ENCODE peak calls at places on chromosome 15, in nine cellular contexts. One of them, this sample, is unnamed.

GRCh38 chr15:64905119-64905831 is 6.4 kb upstream of the ANKDD1A start:
- DNase-seq in CD8-positive, alpha-beta memory T cell: peak
- DNase-seq in Daoy: peak
- DNase-seq in stimulated activated CD4-positive, alpha-beta T cell treated with anti-CD3 and anti-CD28 coated beads, Interleukin-15, amount 100 ng/mL, for 1 hour: peak
- DNase-seq in cardiac fibroblast: peak
- DNase-seq in GM18507: peak
- DNase-seq in stimulated activated naive CD4-positive, alpha-beta T cell: peak
- DNase-seq in HFF-Myc: no peak
- DNase-seq in SHP77: peak
- DNase-seq in this sample: peak

GRCh38 chr15:60214201-60214600 is 183.6 kb downstream of the ANXA2 start:
- DNase-seq in CD8-positive, alpha-beta memory T cell: no peak
- DNase-seq in Daoy: no peak
- DNase-seq in stimulated activated CD4-positive, alpha-beta T cell treated with anti-CD3 and anti-CD28 coated beads, Interleukin-15, amount 100 ng/mL, for 1 hour: no peak
- DNase-seq in cardiac fibroblast: no peak
- DNase-seq in GM18507: no peak
- DNase-seq in stimulated activated naive CD4-positive, alpha-beta T cell: no peak
- DNase-seq in HFF-Myc: no peak
- DNase-seq in SHP77: no peak
- DNase-seq in this sample: no peak

GRCh38 chr15:71103102-71103676 is 12.1 kb upstream of the THSD4 start:
- DNase-seq in CD8-positive, alpha-beta memory T cell: no peak
- DNase-seq in Daoy: peak
- DNase-seq in stimulated activated CD4-positive, alpha-beta T cell treated with anti-CD3 and anti-CD28 coated beads, Interleukin-15, amount 100 ng/mL, for 1 hour: no peak
- DNase-seq in cardiac fibroblast: peak
- DNase-seq in GM18507: no peak
- DNase-seq in stimulated activated naive CD4-positive, alpha-beta T cell: no peak
- DNase-seq in HFF-Myc: no peak
- DNase-seq in SHP77: peak
- DNase-seq in this sample: peak

GRCh38 chr15:59115047-59115446 is 10.1 kb downstream of the CCNB2 start:
- DNase-seq in CD8-positive, alpha-beta memory T cell: no peak
- DNase-seq in Daoy: no peak
- DNase-seq in stimulated activated CD4-positive, alpha-beta T cell treated with anti-CD3 and anti-CD28 coated beads, Interleukin-15, amount 100 ng/mL, for 1 hour: no peak
- DNase-seq in cardiac fibroblast: no peak
- DNase-seq in GM18507: no peak
- DNase-seq in stimulated activated naive CD4-positive, alpha-beta T cell: no peak
- DNase-seq in HFF-Myc: no peak
- DNase-seq in SHP77: no peak
- DNase-seq in this sample: no peak

GRCh38 chr15:77012868-77013267 is 17.9 kb downstream of the PSTPIP1 start:
- DNase-seq in CD8-positive, alpha-beta memory T cell: peak
- DNase-seq in Daoy: no peak
- DNase-seq in stimulated activated CD4-positive, alpha-beta T cell treated with anti-CD3 and anti-CD28 coated beads, Interleukin-15, amount 100 ng/mL, for 1 hour: no peak
- DNase-seq in cardiac fibroblast: no peak
- DNase-seq in GM18507: no peak
- DNase-seq in stimulated activated naive CD4-positive, alpha-beta T cell: no peak
- DNase-seq in HFF-Myc: no peak
- DNase-seq in SHP77: no peak
- DNase-seq in this sample: no peak

GRCh38 chr15:60379466-60380274 is 18.1 kb downstream of the ANXA2 start:
- DNase-seq in CD8-positive, alpha-beta memory T cell: no peak
- DNase-seq in Daoy: peak
- DNase-seq in stimulated activated CD4-positive, alpha-beta T cell treated with anti-CD3 and anti-CD28 coated beads, Interleukin-15, amount 100 ng/mL, for 1 hour: no peak
- DNase-seq in cardiac fibroblast: peak
- DNase-seq in GM18507: no peak
- DNase-seq in stimulated activated naive CD4-positive, alpha-beta T cell: no peak
- DNase-seq in HFF-Myc: peak
- DNase-seq in SHP77: no peak
- DNase-seq in this sample: no peak

GRCh38 chr15:74541494-74542191 is 623 bp downstream of the ARID3B start:
- DNase-seq in CD8-positive, alpha-beta memory T cell: peak
- DNase-seq in Daoy: peak
- DNase-seq in stimulated activated CD4-positive, alpha-beta T cell treated with anti-CD3 and anti-CD28 coated beads, Interleukin-15, amount 100 ng/mL, for 1 hour: peak
- DNase-seq in cardiac fibroblast: peak
- DNase-seq in GM18507: peak
- DNase-seq in stimulated activated naive CD4-positive, alpha-beta T cell: peak
- DNase-seq in HFF-Myc: no peak
- DNase-seq in SHP77: no peak
- DNase-seq in this sample: peak

GRCh38 chr15:51966192-51966591 is 5.4 kb downstream of the LEO1 start:
- DNase-seq in CD8-positive, alpha-beta memory T cell: no peak
- DNase-seq in Daoy: no peak
- DNase-seq in stimulated activated CD4-positive, alpha-beta T cell treated with anti-CD3 and anti-CD28 coated beads, Interleukin-15, amount 100 ng/mL, for 1 hour: no peak
- DNase-seq in cardiac fibroblast: no peak
- DNase-seq in GM18507: no peak
- DNase-seq in stimulated activated naive CD4-positive, alpha-beta T cell: no peak
- DNase-seq in HFF-Myc: no peak
- DNase-seq in SHP77: no peak
- DNase-seq in this sample: no peak

GRCh38 chr15:28975766-28976179 is 90.0 kb downstream of the APBA2 start:
- DNase-seq in CD8-positive, alpha-beta memory T cell: peak
- DNase-seq in Daoy: peak
- DNase-seq in stimulated activated CD4-positive, alpha-beta T cell treated with anti-CD3 and anti-CD28 coated beads, Interleukin-15, amount 100 ng/mL, for 1 hour: peak
- DNase-seq in cardiac fibroblast: peak
- DNase-seq in GM18507: no peak
- DNase-seq in stimulated activated naive CD4-positive, alpha-beta T cell: peak
- DNase-seq in HFF-Myc: no peak
- DNase-seq in SHP77: peak
- DNase-seq in this sample: peak

GRCh38 chr15:31277335-31278055 is 49.1 kb upstream of the KLF13 start:
- DNase-seq in CD8-positive, alpha-beta memory T cell: no peak
- DNase-seq in Daoy: no peak
- DNase-seq in stimulated activated CD4-positive, alpha-beta T cell treated with anti-CD3 and anti-CD28 coated beads, Interleukin-15, amount 100 ng/mL, for 1 hour: no peak
- DNase-seq in cardiac fibroblast: no peak
- DNase-seq in GM18507: no peak
- DNase-seq in stimulated activated naive CD4-positive, alpha-beta T cell: no peak
- DNase-seq in HFF-Myc: no peak
- DNase-seq in SHP77: no peak
- DNase-seq in this sample: no peak

GRCh38 chr15:30962079-30962478 is 29.3 kb downstream of the MTMR10 start:
- DNase-seq in CD8-positive, alpha-beta memory T cell: no peak
- DNase-seq in Daoy: no peak
- DNase-seq in stimulated activated CD4-positive, alpha-beta T cell treated with anti-CD3 and anti-CD28 coated beads, Interleukin-15, amount 100 ng/mL, for 1 hour: no peak
- DNase-seq in cardiac fibroblast: no peak
- DNase-seq in GM18507: no peak
- DNase-seq in stimulated activated naive CD4-positive, alpha-beta T cell: no peak
- DNase-seq in HFF-Myc: no peak
- DNase-seq in SHP77: no peak
- DNase-seq in this sample: no peak

GRCh38 chr15:55789066-55789660 is 46.2 kb upstream of the PRTG start:
- DNase-seq in CD8-positive, alpha-beta memory T cell: peak
- DNase-seq in Daoy: no peak
- DNase-seq in stimulated activated CD4-positive, alpha-beta T cell treated with anti-CD3 and anti-CD28 coated beads, Interleukin-15, amount 100 ng/mL, for 1 hour: peak
- DNase-seq in cardiac fibroblast: peak
- DNase-seq in GM18507: no peak
- DNase-seq in stimulated activated naive CD4-positive, alpha-beta T cell: no peak
- DNase-seq in HFF-Myc: no peak
- DNase-seq in SHP77: no peak
- DNase-seq in this sample: peak

GRCh38 chr15:91465086-91465485 is 365.0 kb downstream of the SV2B start:
- DNase-seq in CD8-positive, alpha-beta memory T cell: no peak
- DNase-seq in Daoy: no peak
- DNase-seq in stimulated activated CD4-positive, alpha-beta T cell treated with anti-CD3 and anti-CD28 coated beads, Interleukin-15, amount 100 ng/mL, for 1 hour: no peak
- DNase-seq in cardiac fibroblast: no peak
- DNase-seq in GM18507: no peak
- DNase-seq in stimulated activated naive CD4-positive, alpha-beta T cell: no peak
- DNase-seq in HFF-Myc: no peak
- DNase-seq in SHP77: no peak
- DNase-seq in this sample: no peak

GRCh38 chr15:72227192-72227586 is 3.8 kb downstream of the PKM start:
- DNase-seq in CD8-positive, alpha-beta memory T cell: peak
- DNase-seq in Daoy: peak
- DNase-seq in stimulated activated CD4-positive, alpha-beta T cell treated with anti-CD3 and anti-CD28 coated beads, Interleukin-15, amount 100 ng/mL, for 1 hour: no peak
- DNase-seq in cardiac fibroblast: peak
- DNase-seq in GM18507: no peak
- DNase-seq in stimulated activated naive CD4-positive, alpha-beta T cell: no peak
- DNase-seq in HFF-Myc: no peak
- DNase-seq in SHP77: no peak
- DNase-seq in this sample: peak

GRCh38 chr15:87561641-87562040 is 694.9 kb downstream of the NTRK3 start:
- DNase-seq in CD8-positive, alpha-beta memory T cell: no peak
- DNase-seq in Daoy: no peak
- DNase-seq in stimulated activated CD4-positive, alpha-beta T cell treated with anti-CD3 and anti-CD28 coated beads, Interleukin-15, amount 100 ng/mL, for 1 hour: no peak
- DNase-seq in cardiac fibroblast: no peak
- DNase-seq in GM18507: no peak
- DNase-seq in stimulated activated naive CD4-positive, alpha-beta T cell: no peak
- DNase-seq in HFF-Myc: no peak
- DNase-seq in SHP77: no peak
- DNase-seq in this sample: no peak

GRCh38 chr15:22888120-22888859 is 49.8 kb downstream of the NIPA2 start:
- DNase-seq in CD8-positive, alpha-beta memory T cell: no peak
- DNase-seq in Daoy: peak
- DNase-seq in stimulated activated CD4-positive, alpha-beta T cell treated with anti-CD3 and anti-CD28 coated beads, Interleukin-15, amount 100 ng/mL, for 1 hour: no peak
- DNase-seq in cardiac fibroblast: peak
- DNase-seq in GM18507: no peak
- DNase-seq in stimulated activated naive CD4-positive, alpha-beta T cell: no peak
- DNase-seq in HFF-Myc: peak
- DNase-seq in SHP77: no peak
- DNase-seq in this sample: peak